ENCODE peak calls at places on chromosomes 3 and 15, in nine cellular contexts. L is GM23338, H is HCT116, X is MM.1S, W is PC-3, B is GM23248, D is neural progenitor cell, C is hepatocyte, Y is SK-N-SH. J is an unnamed sample.

GRCh38 chr15:72222433-72222832 is 8.6 kb downstream of the PKM start:
- DNase-seq in L (no peak), W (peak; percentile 75), B (peak; percentile 89), Y (no peak), D (no peak), H (no peak), C (no peak), X (no peak), J (no peak)

GRCh38 chr15:25684521-25685215 is 178.5 kb downstream of the ATP10A start:
- DNase-seq in W (peak; percentile 63), D (no peak), X (no peak), L (no peak), Y (no peak), H (no peak), C (peak; percentile 70), B (peak; percentile 93), J (no peak)

GRCh38 chr15:95760508-95760907 is 570.0 kb upstream of the NR2F2 start:
- DNase-seq in B (no peak), X (no peak), W (peak; percentile 4), C (peak; percentile 7), Y (no peak), L (peak; percentile 72), H (no peak), D (peak; percentile 81), J (no peak)

GRCh38 chr15:59611277-59612260 is at the start of gene GCNT3:
- DNase-seq in C (peak; percentile 80), H (peak; percentile 32), L (no peak), Y (no peak), D (no peak), B (peak; percentile 70), X (no peak), W (peak; percentile 70), J (no peak)

GRCh38 chr3:139934557-139935070 is 371 bp upstream of the CLSTN2 start:
- DNase-seq in B (peak; percentile 4), D (peak; percentile 85), X (no peak), L (peak; percentile 92), C (peak; percentile 81), H (no peak), Y (peak; percentile 89), W (no peak), J (no peak)

GRCh38 chr3:196012481-196012880 is 69.4 kb downstream of the TFRC start:
- DNase-seq in D (no peak), C (no peak), L (no peak), W (peak; percentile 85), X (no peak), H (no peak), B (peak; percentile 2), Y (no peak), J (no peak)

GRCh38 chr15:64883997-64884511 is 27.6 kb upstream of the ANKDD1A start:
- DNase-seq in W (peak; percentile 56), X (no peak), H (no peak), Y (peak; percentile 58), L (no peak), D (no peak), B (peak; percentile 94), C (peak; percentile 75), J (no peak)

GRCh38 chr3:117602054-117602644 is 892.6 kb downstream of the TUSC7 start:
- DNase-seq in Y (no peak), D (no peak), H (no peak), X (no peak), C (no peak), B (no peak), W (no peak), L (no peak), J (no peak)

GRCh38 chr3:53130179-53131135 is at the start of gene RFT1:
- DNase-seq in W (peak; percentile 96), H (peak; percentile 90), X (peak; percentile 96), D (peak; percentile 98), C (peak; percentile 99), L (peak; percentile 99), B (peak; percentile 98), Y (peak; percentile 90), J (peak; percentile 97)

GRCh38 chr3:45082139-45082538 is 56.0 kb downstream of the CLEC3B start:
- DNase-seq in Y (no peak), H (no peak), B (peak; percentile 42), X (no peak), W (no peak), L (no peak), D (no peak), C (no peak), J (no peak)

GRCh38 chr15:75350601-75351331 is 3.9 kb downstream of the NEIL1 start:
- DNase-seq in H (no peak), D (no peak), L (no peak), C (no peak), B (no peak), X (no peak), Y (no peak), W (no peak), J (no peak)

GRCh38 chr3:165797551-165797950 is 39.7 kb downstream of the BCHE start:
- DNase-seq in B (no peak), Y (no peak), C (no peak), L (no peak), D (no peak), W (peak; percentile 20), H (no peak), X (no peak), J (no peak)

GRCh38 chr3:136624894-136625815 is 127.0 kb downstream of the STAG1 start:
- DNase-seq in C (peak; percentile 72), L (peak; percentile 69), X (no peak), H (peak; percentile 71), Y (no peak), B (no peak), W (peak; percentile 84), D (no peak), J (no peak)

GRCh38 chr15:27579738-27580137 is 519.4 kb downstream of the OCA2 start:
- DNase-seq in X (no peak), W (no peak), Y (no peak), L (no peak), C (no peak), D (no peak), H (no peak), B (peak; percentile 3), J (no peak)

GRCh38 chr15:27573800-27574485 is 525.2 kb downstream of the OCA2 start:
- DNase-seq in W (no peak), B (no peak), D (peak; percentile 55), L (no peak), C (no peak), H (no peak), Y (peak; percentile 30), X (no peak), J (no peak)

GRCh38 chr15:27570746-27571145 is 528.4 kb downstream of the OCA2 start:
- DNase-seq in Y (no peak), W (no peak), D (no peak), C (no peak), X (no peak), H (no peak), B (no peak), L (no peak), J (no peak)

GRCh38 chr15:27574541-27575054 is 524.5 kb downstream of the OCA2 start:
- DNase-seq in W (no peak), B (no peak), Y (no peak), L (no peak), X (no peak), C (no peak), H (no peak), D (no peak), J (no peak)

GRCh38 chr15:27576576-27576975 is 522.5 kb downstream of the OCA2 start:
- DNase-seq in W (no peak), D (no peak), Y (no peak), C (no peak), L (no peak), X (no peak), H (no peak), B (no peak), J (no peak)
- TF ChIP-seq EZH2phosphoT487 in W (no peak), D (no peak), Y (no peak), C (no peak), L (no peak), X (no peak), H (no peak), B (no peak), J (no peak)

DNA sequence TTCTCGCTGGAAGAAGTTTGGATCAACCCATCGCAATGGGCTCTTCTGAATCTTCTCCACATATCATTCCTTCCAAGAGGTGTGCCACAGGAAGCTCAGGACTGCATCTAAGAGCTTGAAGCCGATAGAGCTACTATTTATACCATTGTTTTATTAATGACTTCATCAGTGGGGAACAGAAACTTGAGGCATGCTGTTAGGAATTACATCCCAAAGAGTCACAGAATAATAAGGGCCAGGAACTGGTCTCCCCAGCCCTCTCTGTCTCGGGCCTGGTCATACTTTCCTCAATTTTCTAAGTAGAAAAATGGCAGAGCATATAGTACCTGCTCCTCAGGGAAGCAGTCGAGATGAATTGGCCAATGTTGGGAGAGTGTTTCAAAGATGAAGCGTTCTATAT is 16.9 kb upstream of the C15orf61 start:
- DNase-seq in X (no peak), Y (no peak), C (no peak), W (no peak), B (peak; percentile 44), D (no peak), L (no peak), H (no peak), J (no peak)
- TF ChIP-seq EZH2phosphoT487 in X (no peak), Y (no peak), C (no peak), W (no peak), B (no peak), D (no peak), L (no peak), H (no peak), J (no peak)

GRCh38 chr15:82129769-82130168 is 84.0 kb upstream of the MEX3B start:
- DNase-seq in H (no peak), B (peak; percentile 93), X (no peak), D (no peak), W (peak; percentile 87), Y (no peak), L (no peak), C (peak; percentile 16), J (no peak)
- TF ChIP-seq EZH2phosphoT487 in H (no peak), B (peak; percentile 92), X (no peak), D (no peak), W (no peak), Y (no peak), L (no peak), C (no peak), J (no peak)

GRCh38 chr3:188947983-188948657 is 223.7 kb upstream of the TPRG1 start:
- DNase-seq in D (peak; percentile 86), B (peak; percentile 93), X (no peak), W (peak; percentile 95), C (peak; percentile 93), Y (peak; percentile 85), H (peak; percentile 84), L (peak; percentile 89), J (no peak)
- TF ChIP-seq EZH2phosphoT487 in D (no peak), B (no peak), X (no peak), W (no peak), C (no peak), Y (no peak), H (no peak), L (no peak), J (no peak)

DNA sequence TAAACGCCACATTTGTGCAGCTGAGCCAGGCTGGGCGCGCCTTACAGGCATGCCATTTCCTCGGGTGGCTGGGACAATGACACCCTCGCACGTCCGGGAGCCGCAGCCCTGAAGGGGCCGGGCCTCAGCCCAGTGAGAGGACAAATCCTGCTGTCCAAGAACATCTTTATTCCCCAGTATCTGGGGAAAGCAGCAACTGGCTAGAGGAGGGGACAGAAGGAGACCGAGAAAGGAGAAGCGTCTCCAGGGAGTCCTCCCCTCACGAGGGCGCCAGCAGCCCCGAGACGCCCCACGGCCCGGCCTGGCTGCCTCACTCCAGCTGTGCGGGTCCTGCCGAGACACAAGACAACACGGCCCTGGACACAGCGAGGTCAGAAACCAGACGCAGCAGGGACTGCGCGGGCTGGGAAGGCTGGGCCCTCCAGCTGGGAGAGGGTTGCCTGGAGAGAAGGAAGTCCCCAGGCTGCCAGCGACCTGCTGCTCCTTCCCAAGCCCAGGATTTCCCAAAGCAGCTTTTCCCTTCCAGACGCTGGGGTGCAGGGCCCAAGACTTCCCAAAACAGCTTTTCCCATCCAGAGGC is 130.2 kb downstream of the CHSY1 start:
- DNase-seq in X (peak; percentile 72), C (peak; percentile 71), L (peak; percentile 65), D (peak; percentile 61), Y (peak; percentile 91), B (peak; percentile 77), H (no peak), W (peak; percentile 12), J (peak; percentile 27)
- TF ChIP-seq EZH2phosphoT487 in X (no peak), C (no peak), L (no peak), D (no peak), Y (no peak), B (no peak), H (no peak), W (no peak), J (no peak)

J was measured in OCI-LY7.